ENCODE peak calls at places on chromosomes 12 and 14, in nine cellular contexts. One of them, this sample, is unnamed. For H3K4me1, the result is how much of the 10 kb centered on the place peaks cover.

GRCh38 chr12:116293687-116294463 is 16.4 kb upstream of the MED13L start:
- DNase-seq in cardiac muscle cell: no peak
- DNase-seq in neuronal stem cell: no peak
- DNase-seq in HCT116: no peak
- DNase-seq in ovary: no peak
- DNase-seq in colonic mucosa: no peak
- DNase-seq in right cardiac atrium: no peak
- DNase-seq in pancreas: no peak
- DNase-seq in CD4-positive, CD25-positive, alpha-beta regulatory T cell: no peak
- DNase-seq in this sample: no peak

GRCh38 chr12:21839776-21840175 is 65.3 kb upstream of the KCNJ8 start:
- DNase-seq in CD4-positive, CD25-positive, alpha-beta regulatory T cell: no peak
- DNase-seq in pancreas: no peak
- DNase-seq in colonic mucosa: no peak
- DNase-seq in ovary: no peak
- DNase-seq in HCT116: no peak
- DNase-seq in neuronal stem cell: no peak
- DNase-seq in cardiac muscle cell: no peak
- DNase-seq in right cardiac atrium: no peak
- DNase-seq in this sample: no peak

GRCh38 chr12:75908961-75909699 is 122.4 kb downstream of the PHLDA1 start:
- DNase-seq in HCT116: no peak
- DNase-seq in ovary: peak
- DNase-seq in pancreas: no peak
- DNase-seq in CD4-positive, CD25-positive, alpha-beta regulatory T cell: no peak
- DNase-seq in colonic mucosa: peak
- DNase-seq in cardiac muscle cell: no peak
- DNase-seq in right cardiac atrium: peak
- DNase-seq in neuronal stem cell: no peak
- DNase-seq in this sample: no peak

GRCh38 chr14:87873741-87874140 is 119.2 kb downstream of the GALC start:
- DNase-seq in cardiac muscle cell: no peak
- DNase-seq in ovary: no peak
- DNase-seq in neuronal stem cell: no peak
- DNase-seq in colonic mucosa: no peak
- DNase-seq in right cardiac atrium: no peak
- DNase-seq in pancreas: no peak
- DNase-seq in HCT116: no peak
- DNase-seq in CD4-positive, CD25-positive, alpha-beta regulatory T cell: no peak
- DNase-seq in this sample: no peak

GRCh38 chr12:124762384-124762783 is 101.3 kb downstream of the SCARB1 start:
- DNase-seq in colonic mucosa: no peak
- DNase-seq in cardiac muscle cell: no peak
- DNase-seq in HCT116: no peak
- DNase-seq in CD4-positive, CD25-positive, alpha-beta regulatory T cell: no peak
- DNase-seq in ovary: no peak
- DNase-seq in neuronal stem cell: no peak
- DNase-seq in pancreas: no peak
- DNase-seq in right cardiac atrium: peak
- DNase-seq in this sample: no peak

GRCh38 chr12:89319111-89319510 is 33.2 kb downstream of the DUSP6 start:
- DNase-seq in pancreas: no peak
- DNase-seq in neuronal stem cell: no peak
- DNase-seq in right cardiac atrium: peak
- DNase-seq in colonic mucosa: no peak
- DNase-seq in cardiac muscle cell: no peak
- DNase-seq in HCT116: no peak
- DNase-seq in CD4-positive, CD25-positive, alpha-beta regulatory T cell: no peak
- DNase-seq in ovary: no peak
- DNase-seq in this sample: no peak

GRCh38 chr14:71610797-71611196 is 321.4 kb upstream of the RGS6 start:
- DNase-seq in CD4-positive, CD25-positive, alpha-beta regulatory T cell: no peak
- DNase-seq in HCT116: no peak
- DNase-seq in colonic mucosa: no peak
- DNase-seq in ovary: no peak
- DNase-seq in neuronal stem cell: no peak
- DNase-seq in cardiac muscle cell: no peak
- DNase-seq in pancreas: no peak
- DNase-seq in right cardiac atrium: no peak
- DNase-seq in this sample: no peak

GRCh38 chr14:43085820-43086219 is 1421.3 kb downstream of the FSCB start:
- DNase-seq in HCT116: no peak
- DNase-seq in CD4-positive, CD25-positive, alpha-beta regulatory T cell: no peak
- DNase-seq in ovary: no peak
- DNase-seq in colonic mucosa: no peak
- DNase-seq in pancreas: no peak
- DNase-seq in neuronal stem cell: no peak
- DNase-seq in right cardiac atrium: no peak
- DNase-seq in cardiac muscle cell: no peak
- DNase-seq in this sample: no peak

GRCh38 chr12:25056486-25057130 is 107.7 kb upstream of the BCAT1 start:
- DNase-seq in colonic mucosa: no peak
- DNase-seq in pancreas: no peak
- DNase-seq in HCT116: no peak
- DNase-seq in ovary: no peak
- DNase-seq in CD4-positive, CD25-positive, alpha-beta regulatory T cell: no peak
- DNase-seq in cardiac muscle cell: no peak
- DNase-seq in right cardiac atrium: no peak
- DNase-seq in neuronal stem cell: no peak
- DNase-seq in this sample: no peak

GRCh38 chr12:64044171-64044570 is 177.9 kb downstream of the KICS2 start:
- DNase-seq in cardiac muscle cell: no peak
- DNase-seq in pancreas: no peak
- DNase-seq in right cardiac atrium: no peak
- DNase-seq in CD4-positive, CD25-positive, alpha-beta regulatory T cell: no peak
- DNase-seq in neuronal stem cell: no peak
- DNase-seq in ovary: no peak
- DNase-seq in colonic mucosa: no peak
- DNase-seq in HCT116: no peak
- DNase-seq in this sample: no peak

GRCh38 chr12:64034901-64035576 is 187.1 kb downstream of the KICS2 start:
- DNase-seq in cardiac muscle cell: no peak
- DNase-seq in HCT116: no peak
- DNase-seq in CD4-positive, CD25-positive, alpha-beta regulatory T cell: no peak
- DNase-seq in ovary: no peak
- DNase-seq in right cardiac atrium: no peak
- DNase-seq in colonic mucosa: no peak
- DNase-seq in neuronal stem cell: no peak
- DNase-seq in pancreas: no peak
- DNase-seq in this sample: no peak

GRCh38 chr12:64042901-64043300 is 179.2 kb downstream of the KICS2 start:
- DNase-seq in pancreas: no peak
- DNase-seq in ovary: no peak
- DNase-seq in HCT116: no peak
- DNase-seq in CD4-positive, CD25-positive, alpha-beta regulatory T cell: no peak
- DNase-seq in colonic mucosa: no peak
- DNase-seq in neuronal stem cell: no peak
- DNase-seq in right cardiac atrium: no peak
- DNase-seq in cardiac muscle cell: no peak
- DNase-seq in this sample: no peak

GRCh38 chr12:64036414-64036813 is 185.7 kb downstream of the KICS2 start:
- DNase-seq in cardiac muscle cell: no peak
- DNase-seq in right cardiac atrium: no peak
- DNase-seq in HCT116: no peak
- DNase-seq in neuronal stem cell: no peak
- DNase-seq in pancreas: no peak
- DNase-seq in CD4-positive, CD25-positive, alpha-beta regulatory T cell: no peak
- DNase-seq in colonic mucosa: no peak
- DNase-seq in ovary: no peak
- DNase-seq in this sample: no peak

DNA sequence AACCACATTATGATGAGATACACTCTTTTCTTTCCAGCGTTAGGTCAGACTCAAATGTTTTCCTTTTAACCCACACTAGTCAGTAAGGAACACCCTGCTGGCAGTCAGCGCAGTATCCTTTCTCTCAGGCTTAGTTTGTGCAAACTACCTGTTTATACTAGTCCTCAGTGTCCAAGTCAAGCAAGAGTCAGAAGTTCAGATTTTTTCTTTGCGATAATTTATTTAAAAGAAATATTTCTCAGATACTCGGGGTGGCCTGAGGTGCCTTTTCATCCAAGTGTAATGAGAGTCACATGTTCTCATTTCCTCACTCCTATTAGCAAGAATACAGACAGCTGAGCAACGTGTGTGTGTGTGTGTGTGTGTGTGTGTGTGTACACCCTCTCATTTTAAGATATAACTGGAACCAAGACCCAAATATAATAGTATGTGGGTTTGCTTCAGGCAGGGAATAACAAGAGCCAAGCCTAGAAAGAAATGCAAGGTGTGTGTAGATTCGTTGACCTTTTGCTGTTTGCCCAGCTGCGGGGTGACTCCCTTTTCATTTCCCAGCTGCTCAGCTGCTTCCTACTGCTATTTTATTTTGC is 182.7 kb downstream of the KICS2 start:
- DNase-seq in right cardiac atrium: no peak
- DNase-seq in colonic mucosa: peak
- DNase-seq in neuronal stem cell: peak
- DNase-seq in cardiac muscle cell: peak
- DNase-seq in HCT116: no peak
- DNase-seq in ovary: no peak
- DNase-seq in pancreas: no peak
- DNase-seq in CD4-positive, CD25-positive, alpha-beta regulatory T cell: no peak
- DNase-seq in this sample: no peak
- H3K4me3 ChIP-seq in right cardiac atrium: peak
- H3K4me3 ChIP-seq in colonic mucosa: no peak
- H3K4me3 ChIP-seq in neuronal stem cell: no peak
- H3K4me3 ChIP-seq in cardiac muscle cell: no peak
- H3K4me3 ChIP-seq in HCT116: no peak
- H3K4me3 ChIP-seq in ovary: no peak
- H3K4me3 ChIP-seq in pancreas: no peak
- H3K4me3 ChIP-seq in CD4-positive, CD25-positive, alpha-beta regulatory T cell: no peak
- H3K4me3 ChIP-seq in this sample: no peak

GRCh38 chr12:132761032-132761910 is at the start of gene ANKLE2:
- DNase-seq in neuronal stem cell: peak
- DNase-seq in ovary: peak
- DNase-seq in CD4-positive, CD25-positive, alpha-beta regulatory T cell: peak
- DNase-seq in cardiac muscle cell: peak
- DNase-seq in HCT116: no peak
- DNase-seq in right cardiac atrium: peak
- DNase-seq in colonic mucosa: peak
- DNase-seq in pancreas: peak
- DNase-seq in this sample: peak

GRCh38 chr12:132765366-132765765 is 3.7 kb upstream of the ANKLE2 start:
- DNase-seq in pancreas: no peak
- DNase-seq in right cardiac atrium: no peak
- DNase-seq in colonic mucosa: no peak
- DNase-seq in cardiac muscle cell: no peak
- DNase-seq in neuronal stem cell: no peak
- DNase-seq in CD4-positive, CD25-positive, alpha-beta regulatory T cell: no peak
- DNase-seq in ovary: no peak
- DNase-seq in HCT116: no peak
- DNase-seq in this sample: no peak

GRCh38 chr12:132764231-132764630 is 2.6 kb upstream of the ANKLE2 start:
- DNase-seq in colonic mucosa: no peak
- DNase-seq in HCT116: no peak
- DNase-seq in cardiac muscle cell: no peak
- DNase-seq in CD4-positive, CD25-positive, alpha-beta regulatory T cell: no peak
- DNase-seq in neuronal stem cell: no peak
- DNase-seq in ovary: no peak
- DNase-seq in right cardiac atrium: no peak
- DNase-seq in pancreas: no peak
- DNase-seq in this sample: no peak

GRCh38 chr12:132766380-132767085 is 4.9 kb upstream of the ANKLE2 start:
- DNase-seq in cardiac muscle cell: peak
- DNase-seq in neuronal stem cell: no peak
- DNase-seq in HCT116: no peak
- DNase-seq in colonic mucosa: peak
- DNase-seq in ovary: no peak
- DNase-seq in right cardiac atrium: peak
- DNase-seq in pancreas: no peak
- DNase-seq in CD4-positive, CD25-positive, alpha-beta regulatory T cell: no peak
- DNase-seq in this sample: no peak

GRCh38 chr12:132761911-132762583 is 415 bp upstream of the ANKLE2 start:
- DNase-seq in pancreas: peak
- DNase-seq in CD4-positive, CD25-positive, alpha-beta regulatory T cell: peak
- DNase-seq in neuronal stem cell: peak
- DNase-seq in HCT116: peak
- DNase-seq in colonic mucosa: peak
- DNase-seq in ovary: peak
- DNase-seq in right cardiac atrium: peak
- DNase-seq in cardiac muscle cell: peak
- DNase-seq in this sample: peak
- H3K4me1 ChIP-seq in pancreas: under half
- H3K4me1 ChIP-seq in CD4-positive, CD25-positive, alpha-beta regulatory T cell: under half
- H3K4me1 ChIP-seq in neuronal stem cell: under half
- H3K4me1 ChIP-seq in HCT116: under half
- H3K4me1 ChIP-seq in colonic mucosa: under half
- H3K4me1 ChIP-seq in ovary: under half
- H3K4me1 ChIP-seq in right cardiac atrium: under half
- H3K4me1 ChIP-seq in cardiac muscle cell: under half
- H3K4me1 ChIP-seq in this sample: under half

GRCh38 chr12:49901986-49902385 is 1.7 kb downstream of the FAIM2 start:
- DNase-seq in colonic mucosa: no peak
- DNase-seq in neuronal stem cell: no peak
- DNase-seq in pancreas: no peak
- DNase-seq in HCT116: no peak
- DNase-seq in right cardiac atrium: no peak
- DNase-seq in CD4-positive, CD25-positive, alpha-beta regulatory T cell: no peak
- DNase-seq in ovary: peak
- DNase-seq in cardiac muscle cell: no peak
- DNase-seq in this sample: no peak

GRCh38 chr12:49902399-49903350 is 1.0 kb downstream of the FAIM2 start:
- DNase-seq in pancreas: peak
- DNase-seq in HCT116: no peak
- DNase-seq in ovary: peak
- DNase-seq in neuronal stem cell: peak
- DNase-seq in CD4-positive, CD25-positive, alpha-beta regulatory T cell: no peak
- DNase-seq in colonic mucosa: no peak
- DNase-seq in cardiac muscle cell: no peak
- DNase-seq in right cardiac atrium: peak
- DNase-seq in this sample: no peak

GRCh38 chr12:49904601-49905000 is 901 bp upstream of the FAIM2 start:
- DNase-seq in ovary: no peak
- DNase-seq in colonic mucosa: no peak
- DNase-seq in neuronal stem cell: no peak
- DNase-seq in HCT116: no peak
- DNase-seq in cardiac muscle cell: no peak
- DNase-seq in pancreas: no peak
- DNase-seq in CD4-positive, CD25-positive, alpha-beta regulatory T cell: no peak
- DNase-seq in right cardiac atrium: peak
- DNase-seq in this sample: no peak

GRCh38 chr12:49903351-49903699 is 375 bp downstream of the FAIM2 start:
- DNase-seq in cardiac muscle cell: no peak
- DNase-seq in colonic mucosa: no peak
- DNase-seq in ovary: peak
- DNase-seq in pancreas: peak
- DNase-seq in neuronal stem cell: no peak
- DNase-seq in right cardiac atrium: peak
- DNase-seq in CD4-positive, CD25-positive, alpha-beta regulatory T cell: no peak
- DNase-seq in HCT116: no peak
- DNase-seq in this sample: no peak

GRCh38 chr12:49903700-49904423 is at the start of gene FAIM2:
- DNase-seq in HCT116: no peak
- DNase-seq in neuronal stem cell: no peak
- DNase-seq in cardiac muscle cell: no peak
- DNase-seq in pancreas: no peak
- DNase-seq in right cardiac atrium: peak
- DNase-seq in CD4-positive, CD25-positive, alpha-beta regulatory T cell: peak
- DNase-seq in colonic mucosa: no peak
- DNase-seq in ovary: peak
- DNase-seq in this sample: peak
- H3K4me3 ChIP-seq in HCT116: no peak
- H3K4me3 ChIP-seq in neuronal stem cell: peak
- H3K4me3 ChIP-seq in cardiac muscle cell: no peak
- H3K4me3 ChIP-seq in pancreas: no peak
- H3K4me3 ChIP-seq in right cardiac atrium: peak
- H3K4me3 ChIP-seq in CD4-positive, CD25-positive, alpha-beta regulatory T cell: peak
- H3K4me3 ChIP-seq in colonic mucosa: peak
- H3K4me3 ChIP-seq in ovary: peak
- H3K4me3 ChIP-seq in this sample: peak

GRCh38 chr14:77027538-77028383 is 747 bp downstream of the IRF2BPL start:
- DNase-seq in neuronal stem cell: peak
- DNase-seq in ovary: peak
- DNase-seq in CD4-positive, CD25-positive, alpha-beta regulatory T cell: peak
- DNase-seq in HCT116: no peak
- DNase-seq in pancreas: peak
- DNase-seq in colonic mucosa: peak
- DNase-seq in right cardiac atrium: peak
- DNase-seq in cardiac muscle cell: peak
- DNase-seq in this sample: peak
- H3K4me1 ChIP-seq in neuronal stem cell: under half
- H3K4me1 ChIP-seq in ovary: under half
- H3K4me1 ChIP-seq in CD4-positive, CD25-positive, alpha-beta regulatory T cell: half or more
- H3K4me1 ChIP-seq in HCT116: half or more
- H3K4me1 ChIP-seq in pancreas: under half
- H3K4me1 ChIP-seq in colonic mucosa: under half
- H3K4me1 ChIP-seq in right cardiac atrium: under half
- H3K4me1 ChIP-seq in cardiac muscle cell: under half
- H3K4me1 ChIP-seq in this sample: half or more

This sample was measured in naive thymus-derived CD4-positive, alpha-beta T cell.